ENCODE peak calls at places on chromosomes 1 and 21, in seven cellular contexts. L, W, T, P, V, M and Z are unnamed samples.
A peak's percentile ranks its signal among the peaks of the same experiment; 100 is the strongest.

GRCh38 chr1:78003882-78004718 is 639 bp upstream of the DNAJB4 start:
- DNase-seq in L (peak; percentile 20), W (no peak), T (peak; percentile 58), P (peak; percentile 27), V (peak; percentile 77), M (peak; percentile 65), Z (peak; percentile 19)

GRCh38 chr1:172845371-172845770 is 186.5 kb downstream of the FASLG start:
- DNase-seq in L (no peak), W (no peak), T (no peak), P (no peak), V (no peak), M (no peak), Z (no peak)

GRCh38 chr1:21072721-21073120 is 104.0 kb downstream of the EIF4G3 start:
- DNase-seq in L (no peak), W (no peak), T (no peak), P (no peak), V (no peak), M (no peak), Z (no peak)

GRCh38 chr1:90687747-90688146 is 29.4 kb downstream of the BARHL2 start:
- DNase-seq in L (no peak), W (no peak), T (no peak), P (no peak), V (no peak), M (no peak), Z (no peak)

GRCh38 chr1:20668581-20668980 is 7.4 kb upstream of the DDOST start:
- DNase-seq in L (no peak), W (no peak), T (no peak), P (no peak), V (no peak), M (no peak), Z (no peak)

GRCh38 chr21:44984428-44984791 is 44.6 kb downstream of the SLX9 start:
- DNase-seq in L (no peak), W (no peak), T (no peak), P (peak; percentile 71), V (peak; percentile 28), M (no peak), Z (no peak)

GRCh38 chr21:15009964-15010363 is 54.8 kb downstream of the NRIP1 start:
- DNase-seq in L (no peak), W (no peak), T (no peak), P (no peak), V (no peak), M (no peak), Z (no peak)

GRCh38 chr1:20604678-20605077 is 15.8 kb downstream of the CDA start:
- DNase-seq in L (no peak), W (no peak), T (no peak), P (no peak), V (no peak), M (no peak), Z (no peak)

GRCh38 chr1:35931424-35932157 is 686 bp downstream of the AGO3 start:
- DNase-seq in L (no peak), W (no peak), T (no peak), P (peak; percentile 22), V (peak; percentile 3), M (no peak), Z (no peak)

GRCh38 chr1:226589008-226589733 is 40.6 kb downstream of the STUM start:
- DNase-seq in L (no peak), W (no peak), T (no peak), P (no peak), V (no peak), M (no peak), Z (no peak)

GRCh38 chr1:1318777-1319645 is 5.4 kb downstream of the INTS11 start:
- DNase-seq in L (no peak), W (no peak), T (no peak), P (no peak), V (no peak), M (no peak), Z (no peak)

GRCh38 chr1:112394743-112395062 is 1.3 kb upstream of the CTTNBP2NL start:
- DNase-seq in L (no peak), W (no peak), T (no peak), P (no peak), V (no peak), M (no peak), Z (no peak)

GRCh38 chr1:152107984-152108898 is 7.0 kb downstream of the TCHH start:
- DNase-seq in L (no peak), W (no peak), T (no peak), P (no peak), V (no peak), M (no peak), Z (no peak)

DNA sequence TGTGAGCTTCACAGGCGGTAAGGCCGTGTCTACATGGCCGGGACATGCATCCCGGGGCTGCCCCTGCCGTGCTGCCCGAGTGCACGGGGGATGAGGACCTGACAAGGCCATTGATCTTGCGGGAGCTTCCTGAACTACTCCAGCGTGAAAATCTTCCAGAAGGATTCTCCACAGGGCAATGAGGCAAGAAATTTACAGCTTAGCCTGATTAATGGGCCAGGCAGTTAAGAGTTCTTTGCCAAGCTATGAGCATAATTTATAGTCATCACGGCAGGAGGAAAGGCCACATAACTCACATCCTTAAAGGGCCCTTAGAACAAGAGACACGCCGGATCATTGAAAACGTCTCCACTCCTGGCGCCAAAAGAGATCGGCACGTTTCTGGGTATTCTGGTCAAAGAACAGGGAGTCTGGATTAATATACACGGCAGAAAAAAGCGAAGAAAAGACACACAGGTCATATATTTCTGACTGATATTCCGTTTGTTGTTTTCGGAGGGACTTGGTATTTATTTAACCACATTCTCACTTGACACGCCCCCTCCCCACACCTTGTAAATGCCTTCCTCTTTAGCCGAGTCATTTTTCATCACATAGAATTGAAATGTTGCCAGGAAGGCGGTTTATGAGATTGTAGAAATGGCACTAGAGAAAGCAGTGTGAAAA is 180.5 kb downstream of the DYRK1A start:
- DNase-seq in L (no peak), W (no peak), T (no peak), P (no peak), V (no peak), M (no peak), Z (no peak)
- TF ChIP-seq POLR2AphosphoS5 in L (no peak), W (no peak), T (no peak), P (no peak), V (no peak), M (no peak), Z (no peak)

GRCh38 chr21:41612674-41613250 is 104.8 kb upstream of the TMPRSS2 start:
- DNase-seq in L (no peak), W (no peak), T (peak; percentile 76), P (peak; percentile 79), V (peak; percentile 15), M (no peak), Z (no peak)
- TF ChIP-seq TAF1 in L (no peak), W (no peak), T (no peak), P (no peak), V (no peak), M (no peak), Z (no peak)

DNA sequence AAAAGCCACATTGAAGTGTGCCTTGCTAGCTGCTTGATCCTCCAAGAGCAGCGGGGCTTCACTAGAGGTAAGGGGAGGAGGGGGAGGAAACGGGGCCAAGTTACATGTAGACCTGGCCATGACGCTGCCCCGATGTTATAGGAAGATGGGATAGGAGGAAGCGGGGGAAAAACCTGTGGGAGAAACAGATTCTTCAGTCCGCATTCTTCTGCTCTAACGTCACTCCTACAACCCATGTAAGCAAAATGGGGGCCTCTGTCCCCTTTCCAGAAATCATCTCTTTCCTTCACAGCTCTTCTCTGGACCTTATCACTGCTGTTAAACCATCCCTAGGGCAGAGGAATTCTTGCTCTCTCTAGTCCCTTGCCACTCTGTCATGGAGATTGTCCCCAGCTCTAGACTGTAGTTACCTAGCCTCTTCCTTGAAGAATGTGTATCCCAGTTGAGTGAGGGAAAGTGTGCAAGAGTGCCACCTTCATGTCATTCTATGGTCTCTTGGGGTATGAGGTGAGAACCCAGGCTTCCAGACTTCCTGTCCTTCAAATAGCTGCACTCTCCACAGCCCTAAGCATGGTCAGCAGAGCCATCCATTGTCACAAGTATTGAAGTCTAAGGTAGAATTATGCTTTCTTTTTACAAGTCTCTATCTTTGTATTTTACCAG is 11.4 kb downstream of the PLEKHO1 start:
- DNase-seq in L (no peak), W (no peak), T (no peak), P (no peak), V (no peak), M (no peak), Z (no peak)
- TF ChIP-seq POLR2AphosphoS5 in L (no peak), W (no peak), T (no peak), P (no peak), V (no peak), M (peak; percentile 62), Z (peak; percentile 12)

DNA sequence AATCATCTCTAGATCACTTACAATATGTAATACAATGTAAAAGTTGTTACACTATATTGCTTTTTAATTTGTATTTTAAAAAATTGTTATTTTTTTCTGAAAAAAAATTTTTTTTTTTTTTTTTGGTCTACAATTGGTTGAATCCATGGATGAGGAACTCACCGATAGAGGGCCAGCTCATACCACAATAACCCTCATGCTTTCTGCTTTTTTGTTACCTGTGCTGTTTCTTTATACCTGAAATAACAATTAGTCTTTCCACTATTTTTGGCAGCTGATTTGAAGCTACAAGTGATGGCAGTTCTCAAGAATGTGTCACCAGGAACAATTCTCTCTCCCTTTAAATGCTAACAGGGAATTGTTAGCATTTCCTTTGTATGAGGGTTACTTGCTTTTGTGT is 12.0 kb downstream of the SMG7 start:
- DNase-seq in L (no peak), W (no peak), T (no peak), P (no peak), V (no peak), M (no peak), Z (no peak)
- TF ChIP-seq TAF1 in L (no peak), W (no peak), T (no peak), P (no peak), V (no peak), M (no peak), Z (no peak)

DNA sequence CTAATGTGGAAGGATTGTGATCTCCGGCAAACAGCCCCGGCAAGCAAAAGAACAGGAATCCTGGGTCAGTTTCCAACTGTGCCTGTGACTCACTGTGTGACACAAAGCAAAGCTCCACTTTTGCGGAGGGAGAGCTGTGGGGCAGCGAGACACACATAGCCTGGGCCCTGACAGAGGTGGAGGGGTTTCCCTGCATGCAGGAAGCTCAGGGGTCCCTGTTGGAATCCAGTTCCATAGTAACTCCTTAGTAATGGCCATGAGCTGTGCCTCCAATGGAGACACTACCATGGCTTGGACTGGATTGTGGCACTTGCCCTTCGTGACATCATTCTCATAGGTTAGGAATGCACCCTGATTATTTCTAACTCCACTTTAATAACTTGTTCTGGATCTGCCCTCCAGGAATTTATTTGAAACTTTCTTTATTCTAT is 47.0 kb upstream of the ATF3 start:
- DNase-seq in L (no peak), W (no peak), T (no peak), P (no peak), V (no peak), M (no peak), Z (no peak)
- TF ChIP-seq POLR2AphosphoS5 in L (no peak), W (no peak), T (no peak), P (no peak), V (no peak), M (no peak), Z (no peak)

GRCh38 chr1:160837558-160838205 is 25.0 kb downstream of the CD244 start:
- DNase-seq in L (peak; percentile 39), W (no peak), T (no peak), P (peak; percentile 15), V (no peak), M (peak; percentile 78), Z (peak; percentile 51)
- TF ChIP-seq TAF1 in L (peak; percentile 13), W (no peak), T (no peak), P (no peak), V (no peak), M (no peak), Z (peak; percentile 18)

GRCh38 chr21:42227909-42228708 is 9.2 kb downstream of the ABCG1 start:
- DNase-seq in L (peak; percentile 82), W (no peak), T (peak; percentile 77), P (peak; percentile 45), V (peak; percentile 39), M (peak; percentile 85), Z (peak; percentile 83)
- TF ChIP-seq POLR2AphosphoS5 in L (no peak), W (no peak), T (no peak), P (no peak), V (no peak), M (no peak), Z (peak; percentile 52)